ENCODE peak calls at places on chromosomes 1 and 21, in nine cellular contexts. L is neural progenitor cell; G is RWPE1; K is tibial nerve; I is stomach; O is PC-3; S is tibial artery; U is CD8-positive, alpha-beta T cell; W is mammary epithelial cell. J is an unnamed sample.
A peak's percentile ranks its signal among the peaks of the same experiment; 100 is the strongest.

GRCh38 chr1:38834221-38834782 is 25.3 kb downstream of the RRAGC start:
- DNase-seq in K (no peak), O (no peak), I (no peak), W (no peak), U (no peak), G (no peak), L (no peak), S (no peak), J (no peak)

GRCh38 chr1:39540504-39541031 is 36.0 kb downstream of the PABPC4 start:
- DNase-seq in K (peak; percentile 58), U (no peak), L (no peak), O (no peak), G (no peak), I (peak; percentile 33), W (no peak), S (peak; percentile 82), J (no peak)

GRCh38 chr1:23370744-23371710 is 1.4 kb upstream of the ZNF436 start:
- DNase-seq in I (no peak), W (no peak), S (no peak), G (no peak), O (peak; percentile 68), K (no peak), L (peak; percentile 97), U (no peak), J (no peak)

GRCh38 chr1:167120899-167121298 is 27.0 kb downstream of the STYXL2 start:
- DNase-seq in G (no peak), K (no peak), O (no peak), U (no peak), L (no peak), S (no peak), W (no peak), I (no peak), J (no peak)

GRCh38 chr1:180567664-180568063 is 8.9 kb downstream of the OVAAL start:
- DNase-seq in L (no peak), S (no peak), U (no peak), K (no peak), G (no peak), I (no peak), O (no peak), W (no peak), J (no peak)

GRCh38 chr1:58726581-58726980 is 26.7 kb upstream of the MYSM1 start:
- DNase-seq in L (no peak), W (no peak), S (no peak), O (no peak), U (no peak), I (no peak), G (no peak), K (no peak), J (peak; percentile 54)

GRCh38 chr1:2516946-2517345 is 9.4 kb downstream of the PANK4 start:
- DNase-seq in K (no peak), L (no peak), O (no peak), W (no peak), U (no peak), G (no peak), S (no peak), I (no peak), J (no peak)

GRCh38 chr1:107897428-107898339 is 67.3 kb downstream of the VAV3 start:
- DNase-seq in I (no peak), W (no peak), U (peak; percentile 3), S (no peak), G (no peak), L (no peak), K (no peak), O (no peak), J (peak; percentile 84)

GRCh38 chr21:39182484-39183271 is 573 bp downstream of the PSMG1 start:
- DNase-seq in I (no peak), L (no peak), U (peak; percentile 9), S (no peak), W (no peak), K (no peak), G (peak; percentile 14), O (peak; percentile 25), J (no peak)

GRCh38 chr21:39183272-39184049 is at the start of gene PSMG1:
- DNase-seq in L (peak; percentile 96), W (peak; percentile 94), S (peak; percentile 93), U (peak; percentile 91), K (peak; percentile 91), I (peak; percentile 97), O (peak; percentile 96), G (peak; percentile 83), J (peak; percentile 95)

GRCh38 chr21:39181205-39181818 is 1.9 kb downstream of the PSMG1 start:
- DNase-seq in O (no peak), I (no peak), L (no peak), G (no peak), W (no peak), K (no peak), U (no peak), S (no peak), J (no peak)

GRCh38 chr21:39182016-39182415 is 1.2 kb downstream of the PSMG1 start:
- DNase-seq in S (no peak), I (no peak), G (no peak), U (no peak), W (no peak), K (no peak), L (no peak), O (no peak), J (peak; percentile 21)

DNA sequence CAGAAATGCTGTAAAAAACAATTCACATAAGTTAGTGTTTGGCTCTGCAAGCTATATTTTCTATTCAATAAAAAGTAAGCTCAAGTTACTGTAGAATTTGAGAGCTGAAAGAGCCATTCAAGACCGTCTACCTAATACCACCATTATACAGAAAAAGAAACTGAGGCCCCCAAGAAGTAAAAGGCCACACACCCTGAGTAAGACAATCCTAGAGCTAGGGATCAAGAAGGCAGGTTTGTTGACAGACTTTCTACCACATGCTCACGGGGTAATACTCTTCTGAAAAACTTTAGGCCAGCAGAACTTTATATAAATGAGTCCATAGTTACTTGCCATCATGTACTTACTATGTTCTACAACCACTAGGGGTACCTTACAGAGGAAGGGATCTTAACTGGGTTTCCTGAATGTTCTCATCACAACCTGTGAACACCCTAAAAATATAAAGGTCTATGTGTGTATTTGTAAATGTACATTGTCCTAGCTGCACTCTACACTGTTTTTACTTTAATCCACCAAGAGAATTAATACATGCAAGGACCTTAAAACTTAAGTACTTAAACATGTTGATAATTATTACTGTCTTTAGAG is 2.7 kb downstream of the PSMG1 start:
- DNase-seq in S (no peak), U (no peak), G (no peak), I (no peak), W (no peak), L (no peak), O (peak; percentile 38), K (no peak), J (peak; percentile 52)
- TF ChIP-seq CTCF in S (no peak), U (no peak), G (no peak), I (no peak), W (peak; percentile 33), L (peak; percentile 26), O (peak; percentile 52), K (no peak), J (peak; percentile 76)

DNA sequence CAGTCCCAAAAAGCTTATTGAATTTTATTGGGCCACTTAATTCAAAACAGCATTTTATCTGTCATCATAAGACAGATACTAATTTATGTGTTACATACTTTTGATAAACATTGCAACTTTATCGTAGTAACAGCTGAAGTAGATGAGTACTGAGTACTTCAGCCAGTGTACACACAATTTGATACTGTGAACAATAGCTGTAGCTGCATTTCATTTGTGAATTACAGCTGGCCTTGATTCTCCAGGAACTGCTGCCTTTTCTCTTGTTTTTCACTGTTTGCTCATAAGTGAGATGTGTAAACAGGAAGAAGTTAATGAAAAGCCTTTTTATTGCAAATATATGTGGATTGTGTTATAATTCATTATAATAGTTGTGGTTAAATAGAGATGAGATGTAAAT is 10.2 kb downstream of the UAP1 start:
- DNase-seq in O (no peak), W (no peak), L (no peak), K (no peak), S (no peak), U (no peak), G (no peak), I (no peak), J (no peak)
- H3K27ac ChIP-seq in O (no peak overlapping the region), W (no peak overlapping the region), L (no peak overlapping the region), K (no peak overlapping the region), S (no peak overlapping the region), U (no peak overlapping the region), G (no peak overlapping the region), I (no peak overlapping the region), J (no peak overlapping the region)

GRCh38 chr21:36803801-36804452 is 105.0 kb downstream of the SIM2 start:
- DNase-seq in I (no peak), K (no peak), O (no peak), G (no peak), L (peak; percentile 30), U (no peak), W (no peak), S (no peak), J (no peak)

GRCh38 chr21:36803051-36803709 is 104.3 kb downstream of the SIM2 start:
- DNase-seq in K (no peak), O (no peak), I (no peak), G (no peak), U (no peak), L (no peak), W (no peak), S (no peak), J (no peak)

GRCh38 chr21:36806103-36806502 is 107.2 kb downstream of the SIM2 start:
- DNase-seq in I (no peak), O (no peak), L (no peak), W (no peak), S (no peak), U (no peak), G (no peak), K (no peak), J (no peak)

GRCh38 chr21:36807421-36808004 is 108.6 kb downstream of the SIM2 start:
- DNase-seq in L (no peak), K (no peak), G (no peak), O (no peak), W (no peak), S (no peak), I (no peak), U (no peak), J (no peak)

DNA sequence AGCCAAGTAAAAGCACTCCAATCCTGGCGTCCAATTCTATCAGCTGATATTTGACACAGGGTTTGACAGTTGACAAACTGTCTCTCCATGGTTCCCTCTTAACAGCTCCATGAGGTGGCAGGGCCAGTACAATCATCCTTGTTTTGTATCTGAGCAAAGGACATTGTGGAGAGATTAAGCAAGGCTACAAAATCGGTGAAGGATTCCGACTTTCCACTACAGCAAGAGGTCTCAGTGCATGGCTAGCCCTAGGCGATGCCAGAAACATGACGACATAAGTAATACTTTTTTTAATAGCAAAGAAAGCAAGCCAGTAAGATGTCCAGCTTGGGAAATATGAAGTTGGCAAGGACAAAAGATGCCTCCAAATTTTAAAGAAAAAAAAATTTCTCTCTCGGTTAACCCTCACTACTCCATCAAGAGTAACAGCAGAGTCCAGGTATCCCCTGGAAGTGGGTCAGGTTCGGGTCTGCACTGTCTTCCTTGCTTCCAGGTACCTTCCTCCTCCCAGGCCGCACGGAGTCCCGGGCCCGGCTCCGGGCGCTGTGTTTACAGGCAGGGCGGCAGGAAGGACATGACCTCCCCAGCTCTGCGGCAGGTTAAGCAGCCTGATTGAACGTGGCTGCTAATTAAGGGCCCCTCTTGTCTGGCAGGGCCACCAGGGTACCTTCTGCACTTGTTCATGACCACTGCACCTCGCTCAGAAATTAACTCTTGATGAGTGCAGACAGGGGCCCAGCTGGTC is 106.1 kb downstream of the SIM2 start:
- DNase-seq in L (no peak), U (no peak), K (no peak), W (no peak), G (no peak), O (no peak), I (no peak), S (no peak), J (no peak)
- TF ChIP-seq CTCF in L (no peak), U (no peak), K (no peak), W (no peak), G (no peak), O (no peak), I (no peak), S (no peak), J (no peak)

DNA sequence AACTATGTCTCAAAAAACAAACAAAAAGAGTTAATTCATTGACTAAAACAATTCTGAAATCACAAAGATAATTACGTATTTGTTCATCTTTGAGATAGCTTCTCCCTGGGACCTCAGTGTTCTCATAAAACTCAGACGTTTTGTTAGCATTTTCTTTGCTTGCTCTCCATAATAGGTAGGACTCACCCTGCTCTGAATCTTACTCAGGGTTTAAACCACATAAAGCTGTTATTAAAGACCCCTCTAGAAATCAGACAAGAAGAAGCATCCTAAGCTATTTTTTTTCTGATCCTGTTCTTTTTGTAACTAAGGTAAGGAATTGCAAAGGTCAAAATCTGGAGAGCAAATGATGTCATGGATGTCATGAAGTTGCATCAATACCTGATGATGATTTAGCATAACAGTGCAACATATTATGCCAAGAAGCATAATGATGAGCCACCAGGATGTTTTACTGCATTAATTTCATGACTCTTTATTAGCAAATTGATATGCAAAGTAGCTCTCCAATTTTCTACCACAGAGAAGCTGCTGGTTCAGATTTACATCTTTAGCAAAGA is 2.4 kb downstream of the FBXO42 start:
- DNase-seq in I (no peak), W (no peak), O (no peak), U (no peak), L (no peak), S (no peak), G (no peak), K (no peak), J (no peak)
- H3K27ac ChIP-seq in I (no peak overlapping the region), W (no peak overlapping the region), O (no peak overlapping the region), U (no peak overlapping the region), L (no peak overlapping the region), S (peak overlapping the region; percentile 91), G (no peak overlapping the region), K (no peak overlapping the region), J (no peak overlapping the region)